ENCODE peak calls at places on chromosome 15, in six cellular contexts. X, Z, G, M, T and W are unnamed samples.
A peak's percentile ranks its signal among the peaks of the same experiment; 100 is the strongest.

GRCh38 chr15:38536201-38536676 is 28.4 kb downstream of the RASGRP1 start:
- DNase-seq in G (peak; percentile 70), Z (no peak), X (peak; percentile 39), M (peak; percentile 87), T (no peak), W (peak; percentile 15)

GRCh38 chr15:100759116-100759515 is 120.5 kb upstream of the ALDH1A3 start:
- DNase-seq in M (no peak), X (no peak), G (no peak), T (no peak), Z (no peak), W (no peak)

GRCh38 chr15:58332676-58333400 is 99.0 kb upstream of the LIPC start:
- DNase-seq in T (no peak), X (no peak), G (no peak), M (no peak), Z (no peak), W (no peak)

GRCh38 chr15:73931441-73931840 is 5.2 kb downstream of the LOXL1 start:
- DNase-seq in Z (no peak), X (no peak), T (no peak), M (no peak), G (no peak), W (no peak)

GRCh38 chr15:87959080-87959479 is 297.5 kb downstream of the NTRK3 start:
- DNase-seq in T (no peak), X (no peak), Z (no peak), G (no peak), M (no peak), W (no peak)

GRCh38 chr15:100889359-100890058 is 9.9 kb downstream of the ALDH1A3 start:
- DNase-seq in G (peak; percentile 65), X (no peak), Z (no peak), M (peak; percentile 65), T (peak; percentile 80), W (peak; percentile 63)

GRCh38 chr15:77162872-77163633 is 92.1 kb upstream of the TSPAN3 start:
- DNase-seq in T (no peak), X (no peak), Z (no peak), G (no peak), M (no peak), W (no peak)

GRCh38 chr15:56052389-56053045 is 59.1 kb upstream of the NEDD4 start:
- DNase-seq in G (peak; percentile 5), Z (no peak), X (no peak), M (no peak), T (no peak), W (no peak)

GRCh38 chr15:41284425-41285177 is 47.8 kb downstream of the OIP5 start:
- DNase-seq in M (peak; percentile 71), T (no peak), Z (peak; percentile 51), X (no peak), G (no peak), W (peak; percentile 56)

GRCh38 chr15:75809986-75810750 is 33.1 kb upstream of the UBE2Q2 start:
- DNase-seq in G (no peak), T (no peak), Z (peak; percentile 25), M (peak; percentile 64), X (no peak), W (peak; percentile 26)

DNA sequence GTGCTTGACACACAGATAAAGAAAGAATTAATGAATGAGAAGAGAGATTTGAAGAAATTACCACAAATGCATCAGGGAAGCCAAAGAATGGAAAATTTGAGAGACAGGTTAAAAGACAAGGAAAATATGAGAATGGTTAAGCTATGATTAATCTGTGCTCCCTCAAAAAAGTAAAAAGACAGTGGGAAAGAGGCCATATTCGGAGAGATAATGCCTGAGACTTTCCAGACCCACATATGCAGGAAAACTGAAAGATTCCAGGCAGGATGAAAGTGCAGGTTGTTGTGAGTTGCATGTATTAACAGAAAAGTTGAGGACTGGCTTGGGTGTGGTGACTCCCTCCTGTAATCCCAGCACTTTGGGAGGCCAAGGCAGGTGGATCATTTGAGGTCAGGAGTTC is 302.3 kb downstream of the UACA start:
- DNase-seq in Z (no peak), T (no peak), G (no peak), X (no peak), M (no peak), W (no peak)
- H3K27ac ChIP-seq in Z (no peak overlapping the region), T (no peak overlapping the region), G (no peak overlapping the region), X (no peak overlapping the region), M (no peak overlapping the region), W (no peak overlapping the region)

GRCh38 chr15:84598993-84599392 is 1.8 kb upstream of the ZSCAN2 start:
- DNase-seq in X (peak; percentile 41), Z (no peak), G (peak; percentile 27), T (no peak), M (peak; percentile 76), W (peak; percentile 35)
- H3K27ac ChIP-seq in X (no peak overlapping the region), Z (no peak overlapping the region), G (no peak overlapping the region), T (no peak overlapping the region), M (no peak overlapping the region), W (no peak overlapping the region)

GRCh38 chr15:59340325-59340724 is 32.3 kb downstream of the MYO1E start:
- DNase-seq in M (no peak), Z (no peak), T (no peak), G (no peak), X (no peak), W (no peak)

GRCh38 chr15:59338414-59338813 is 34.3 kb downstream of the MYO1E start:
- DNase-seq in Z (no peak), T (no peak), X (no peak), M (no peak), G (no peak), W (no peak)

GRCh38 chr15:59344311-59344710 is 28.4 kb downstream of the MYO1E start:
- DNase-seq in X (no peak), M (no peak), G (no peak), Z (no peak), T (no peak), W (no peak)

GRCh38 chr15:59335197-59335786 is 37.4 kb downstream of the MYO1E start:
- DNase-seq in M (no peak), Z (no peak), X (no peak), G (peak; percentile 68), T (no peak), W (no peak)

GRCh38 chr15:59339252-59339672 is 33.4 kb downstream of the MYO1E start:
- DNase-seq in G (no peak), T (no peak), Z (no peak), X (no peak), M (no peak), W (no peak)
- H3K27ac ChIP-seq in G (no peak overlapping the region), T (no peak overlapping the region), Z (no peak overlapping the region), X (no peak overlapping the region), M (no peak overlapping the region), W (no peak overlapping the region)

DNA sequence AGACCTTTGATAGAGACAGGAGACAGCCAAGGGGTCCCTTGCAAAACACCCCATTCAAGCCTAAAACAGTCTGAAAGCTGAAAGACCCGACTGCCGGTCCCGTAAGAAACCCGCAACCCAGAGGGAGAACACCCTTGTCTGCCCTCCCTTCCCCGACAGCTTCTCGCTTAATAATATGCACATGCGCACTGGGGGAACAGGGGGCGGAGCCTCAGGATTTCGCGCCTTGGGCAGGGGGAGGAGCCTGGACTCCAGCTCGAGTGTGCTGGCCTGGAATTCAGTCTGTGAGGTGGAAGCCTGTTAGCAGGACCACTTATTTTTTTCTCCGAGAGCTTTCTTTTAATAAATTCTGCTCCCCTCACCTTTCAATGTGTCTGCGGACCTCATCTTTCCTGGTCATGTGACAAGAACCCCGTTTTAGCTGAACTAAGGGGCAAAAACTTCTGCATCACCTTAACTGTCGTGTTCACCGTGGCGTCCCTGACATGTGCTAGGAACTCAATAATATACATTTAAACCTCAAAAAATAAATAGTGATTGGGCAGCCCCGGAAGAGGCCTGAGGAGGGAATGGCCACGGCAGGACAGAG is 17.0 kb downstream of the TNFAIP8L3 start:
- DNase-seq in Z (peak; percentile 76), T (peak; percentile 27), M (peak; percentile 88), G (peak; percentile 53), X (peak; percentile 44), W (peak; percentile 74)
- H3K27ac ChIP-seq in Z (no peak overlapping the region), T (peak overlapping the region; percentile 56), M (peak overlapping the region; percentile 31), G (no peak overlapping the region), X (no peak overlapping the region), W (no peak overlapping the region)

GRCh38 chr15:85692873-85693272 is 101.9 kb downstream of the KLHL25 start:
- DNase-seq in M (no peak), Z (no peak), G (peak; percentile 80), T (no peak), X (no peak), W (no peak)
- H3K27ac ChIP-seq in M (no peak overlapping the region), Z (no peak overlapping the region), G (peak overlapping the region; percentile 95), T (no peak overlapping the region), X (peak overlapping the region; percentile 39), W (peak overlapping the region; percentile 48)

DNA sequence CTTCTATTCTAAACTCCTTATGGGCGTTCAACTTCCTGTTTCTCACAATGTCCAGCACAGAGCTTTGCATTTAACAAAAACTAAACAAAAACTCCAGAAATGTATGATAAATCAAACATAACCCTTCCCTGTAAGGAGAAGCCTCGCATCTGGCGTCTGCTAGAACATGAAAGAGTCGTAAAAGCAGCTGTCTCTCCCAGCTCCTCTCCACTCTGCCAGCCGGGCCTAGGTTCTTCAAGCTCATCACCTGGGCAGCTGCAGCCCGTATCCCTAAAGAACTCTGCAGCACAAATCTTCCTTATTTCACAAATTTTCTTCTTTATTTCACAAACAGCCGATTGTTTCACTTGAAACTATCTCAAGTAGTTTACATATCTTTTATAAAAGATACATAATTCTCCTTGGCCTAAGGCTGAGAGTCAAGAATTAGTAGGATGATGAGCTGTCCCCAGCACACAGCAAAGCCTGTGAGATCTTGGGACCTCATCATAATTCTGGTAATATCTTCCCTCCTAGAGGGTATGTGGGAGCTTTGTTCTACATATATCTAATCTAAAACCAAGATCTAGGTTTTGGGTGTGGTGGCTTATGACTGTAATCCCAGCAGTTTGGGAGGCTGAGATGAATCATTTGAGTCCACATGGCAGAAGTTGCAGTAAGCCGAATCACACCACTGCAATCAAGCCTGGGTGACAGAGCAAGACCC is 35.3 kb downstream of the ANXA2 start:
- DNase-seq in G (no peak), X (no peak), Z (no peak), M (no peak), T (no peak), W (no peak)
- H3K27ac ChIP-seq in G (peak overlapping the region; percentile 28), X (no peak overlapping the region), Z (peak overlapping the region; percentile 6), M (no peak overlapping the region), T (peak overlapping the region; percentile 64), W (no peak overlapping the region)

GRCh38 chr15:71337197-71337845 is 222.1 kb downstream of the THSD4 start:
- DNase-seq in Z (no peak), M (no peak), X (no peak), G (peak; percentile 51), T (peak; percentile 55), W (peak; percentile 27)

GRCh38 chr15:71334874-71335273 is 219.6 kb downstream of the THSD4 start:
- DNase-seq in T (no peak), G (no peak), Z (no peak), M (no peak), X (no peak), W (no peak)

GRCh38 chr15:71338251-71338650 is 223.0 kb downstream of the THSD4 start:
- DNase-seq in M (no peak), G (no peak), Z (no peak), T (no peak), X (no peak), W (no peak)

GRCh38 chr15:71335591-71335990 is 220.3 kb downstream of the THSD4 start:
- DNase-seq in G (no peak), Z (no peak), T (no peak), X (no peak), M (no peak), W (no peak)

DNA sequence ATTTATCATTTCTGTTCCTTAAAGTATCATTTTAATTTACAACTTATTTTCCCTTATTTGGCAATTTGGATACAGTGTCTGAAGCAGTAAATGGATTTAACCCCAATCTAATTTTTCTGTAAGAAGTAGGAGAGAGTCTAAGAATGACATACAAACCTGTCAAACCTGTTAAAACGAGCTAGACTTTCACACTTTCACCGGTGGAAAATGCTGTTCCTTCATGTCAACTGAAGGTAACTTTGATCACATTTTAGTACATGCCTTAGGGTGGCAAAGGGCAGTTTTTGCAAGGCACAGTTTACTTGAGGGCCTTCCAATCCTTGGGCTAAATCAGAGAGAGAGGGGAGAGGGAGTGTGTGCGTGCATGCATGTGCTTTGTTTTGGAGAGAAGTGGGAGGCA is 221.4 kb downstream of the THSD4 start:
- DNase-seq in G (no peak), X (no peak), Z (no peak), T (no peak), M (no peak), W (no peak)
- H3K27ac ChIP-seq in G (peak overlapping the region; percentile 46), X (no peak overlapping the region), Z (no peak overlapping the region), T (peak overlapping the region; percentile 68), M (no peak overlapping the region), W (peak overlapping the region; percentile 64)